ENCODE peak calls at places on chromosomes 7 and 10, in ten cellular contexts. M, W, D, X, P, S, H, Q, B and N are unnamed samples.
A peak's percentile ranks its signal among the peaks of the same experiment; 100 is the strongest.

GRCh38 chr7:138243430-138243829 is 167.2 kb downstream of the AKR1D1 start:
- DNase-seq in W (no peak), X (peak; percentile 36), B (no peak), D (no peak), P (no peak), M (peak; percentile 16), S (no peak), Q (peak; percentile 13), H (peak; percentile 67), N (no peak)

GRCh38 chr7:155225516-155225915 is 72.2 kb upstream of the INSIG1 start:
- DNase-seq in W (peak; percentile 43), P (no peak), Q (no peak), S (no peak), B (no peak), X (no peak), M (no peak), D (no peak), H (no peak), N (no peak)

GRCh38 chr10:116719712-116720111 is 22.7 kb downstream of the HSPA12A start:
- DNase-seq in B (no peak), X (no peak), M (no peak), H (no peak), S (no peak), W (no peak), Q (no peak), D (no peak), P (no peak), N (no peak)

GRCh38 chr7:40133561-40134427 is 628 bp downstream of the MPLKIP start:
- DNase-seq in W (no peak), M (no peak), D (no peak), P (peak; percentile 8), B (peak; percentile 57), H (peak; percentile 25), Q (peak; percentile 68), S (no peak), X (no peak), N (peak; percentile 50)

GRCh38 chr10:778626-779330 is 89.3 kb upstream of the DIP2C start:
- DNase-seq in H (no peak), S (no peak), Q (no peak), D (no peak), B (no peak), X (peak; percentile 84), P (no peak), M (no peak), W (no peak), N (no peak)

GRCh38 chr7:77862691-77863090 is 64.1 kb downstream of the PHTF2 start:
- DNase-seq in Q (no peak), H (no peak), M (no peak), D (no peak), S (no peak), W (no peak), P (no peak), X (no peak), B (no peak), N (no peak)

GRCh38 chr7:106840342-106840741 is 24.7 kb upstream of the PIK3CG start:
- DNase-seq in W (no peak), X (no peak), Q (no peak), S (no peak), M (no peak), P (peak; percentile 78), B (no peak), H (peak; percentile 83), D (no peak), N (no peak)

GRCh38 chr7:3033581-3033980 is 10.1 kb downstream of the CARD11 start:
- DNase-seq in H (no peak), X (no peak), D (no peak), W (no peak), S (no peak), B (no peak), M (no peak), P (no peak), Q (no peak), N (no peak)

GRCh38 chr7:32415936-32416335 is 74.2 kb downstream of the LSM5 start:
- DNase-seq in H (no peak), X (no peak), P (no peak), W (no peak), M (no peak), D (no peak), S (no peak), Q (no peak), B (no peak), N (no peak)

GRCh38 chr10:29430101-29430500 is 141.2 kb downstream of the LYZL1 start:
- DNase-seq in H (no peak), Q (no peak), M (no peak), X (no peak), B (no peak), P (no peak), W (no peak), D (no peak), S (no peak), N (no peak)

GRCh38 chr7:149449897-149450296 is 11.0 kb downstream of the ZNF777 start:
- DNase-seq in Q (no peak), S (no peak), X (no peak), P (no peak), D (no peak), H (no peak), B (no peak), W (peak; percentile 35), M (no peak), N (no peak)

GRCh38 chr7:55074008-55074499 is 55.2 kb downstream of the EGFR start:
- DNase-seq in W (no peak), Q (no peak), D (peak; percentile 78), B (peak; percentile 20), X (peak; percentile 58), S (peak; percentile 70), P (peak; percentile 84), H (peak; percentile 96), M (peak; percentile 42), N (peak; percentile 78)

DNA sequence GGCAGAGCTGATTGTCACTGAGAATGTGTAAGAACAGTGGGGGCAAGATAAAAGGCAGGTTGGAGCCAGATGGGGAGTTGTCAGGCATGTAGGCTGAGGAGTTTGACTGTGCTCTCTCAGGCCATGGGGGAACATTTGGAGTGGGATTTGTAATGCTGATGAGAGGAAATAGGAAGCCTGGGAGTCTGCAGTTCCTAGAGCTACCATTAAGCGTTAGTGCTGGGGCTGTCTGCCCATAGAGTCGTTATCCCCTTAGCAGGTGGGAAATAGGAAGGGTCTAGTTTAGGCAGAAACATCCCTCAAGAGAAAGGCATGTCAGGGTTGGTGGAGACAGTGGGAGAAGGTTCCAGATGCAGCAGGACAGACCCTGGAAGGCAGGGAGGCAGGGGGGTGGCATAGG is 75.5 kb downstream of the RPS24 start:
- DNase-seq in P (no peak), B (no peak), M (no peak), W (no peak), X (no peak), Q (no peak), D (no peak), S (no peak), H (no peak), N (no peak)
- TF ChIP-seq CTCF in P (no peak), B (no peak), M (no peak), W (no peak), X (no peak), Q (no peak), D (no peak), S (no peak), H (no peak), N (no peak)

DNA sequence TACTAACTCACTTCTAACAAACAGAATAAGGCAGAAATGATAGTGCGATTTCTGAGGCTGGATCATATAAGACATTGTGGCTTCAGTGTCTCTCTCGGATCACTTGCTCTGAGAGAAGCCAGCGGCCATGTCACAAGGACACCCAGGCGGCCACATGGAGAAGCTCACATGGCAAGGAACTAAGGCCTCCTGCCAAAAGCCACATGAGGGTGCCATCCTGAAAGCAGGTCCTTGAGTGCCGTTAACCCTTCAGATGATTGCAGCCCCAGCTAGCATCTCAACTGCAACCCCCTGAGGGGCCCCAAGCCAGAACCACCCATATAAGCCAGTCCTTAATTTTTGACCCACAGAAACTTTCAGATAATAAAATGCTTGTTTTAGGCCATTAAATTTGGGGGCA is 6.9 kb upstream of the VDAC2 start:
- DNase-seq in X (peak; percentile 83), M (no peak), D (no peak), Q (no peak), B (no peak), P (no peak), W (no peak), H (no peak), S (no peak), N (no peak)
- TF ChIP-seq CTCF in X (no peak), M (peak; percentile 29), D (no peak), Q (no peak), B (no peak), P (no peak), W (no peak), H (no peak), S (no peak), N (no peak)

DNA sequence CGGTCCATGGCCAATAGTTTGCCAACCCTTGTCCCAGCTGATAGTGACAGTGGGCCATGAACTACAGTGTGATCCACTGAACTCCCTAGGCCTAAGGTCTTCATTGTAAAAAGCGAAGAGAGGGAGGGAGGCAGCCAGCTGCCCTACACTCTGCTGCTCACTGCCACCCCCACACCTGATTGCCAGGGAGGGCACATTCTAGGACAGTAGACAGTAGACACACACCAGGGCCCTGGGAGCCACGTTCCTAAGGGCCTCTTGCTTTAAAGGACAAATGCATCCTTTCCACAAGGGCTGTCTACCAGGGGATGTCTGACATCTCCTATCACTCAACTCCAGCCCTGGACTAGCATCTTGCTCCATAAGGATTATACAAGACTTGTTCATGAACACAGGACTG is 122.2 kb downstream of the DLG5 start:
- DNase-seq in W (peak; percentile 31), D (no peak), M (no peak), P (no peak), S (no peak), H (no peak), B (no peak), X (no peak), Q (no peak), N (no peak)
- TF ChIP-seq CTCF in W (no peak), D (no peak), M (no peak), P (no peak), S (no peak), H (no peak), B (no peak), X (no peak), Q (no peak), N (no peak)

GRCh38 chr10:86644412-86645110 is 9.8 kb upstream of the OPN4 start:
- DNase-seq in D (no peak), X (no peak), W (peak; percentile 56), Q (no peak), M (no peak), S (peak; percentile 41), P (no peak), B (peak; percentile 14), H (peak; percentile 29), N (peak; percentile 18)
- TF ChIP-seq CTCF in D (peak; percentile 6), X (no peak), W (no peak), Q (no peak), M (peak; percentile 45), S (peak; percentile 26), P (peak; percentile 57), B (peak; percentile 45), H (peak; percentile 27), N (peak; percentile 33)